ENCODE peak calls at places on chromosome 22, in four cellular contexts. T is ovary, H is thoracic aorta, O is NB4. D is an unnamed sample.

GRCh38 chr22:26852176-26852575 is 194.8 kb downstream of the MIAT start:
- DNase-seq in T (no peak), H (no peak), O (peak), D (no peak)

GRCh38 chr22:19959043-19959586 is 17.5 kb upstream of the TXNRD2 start:
- DNase-seq in T (peak), H (peak), O (no peak), D (peak)

GRCh38 chr22:30245985-30246901 is at the start of gene LIF:
- DNase-seq in T (no peak), H (no peak), O (no peak), D (peak)

GRCh38 chr22:19981171-19981960 is 35.3 kb downstream of the ARVCF start:
- DNase-seq in T (no peak), H (no peak), O (no peak), D (no peak)

GRCh38 chr22:44091021-44091721 is 67.1 kb downstream of the PARVB start:
- DNase-seq in T (no peak), H (no peak), O (peak), D (peak)

GRCh38 chr22:27515091-27515523 is 286.4 kb downstream of the MN1 start:
- DNase-seq in T (no peak), H (no peak), O (no peak), D (no peak)

GRCh38 chr22:25368271-25368670 is 148.8 kb downstream of the CRYBB2 start:
- DNase-seq in T (no peak), H (no peak), O (peak), D (peak)

GRCh38 chr22:44988671-44989070 is 21.1 kb downstream of the PHF21B start:
- DNase-seq in T (no peak), H (no peak), O (no peak), D (no peak)

GRCh38 chr22:49044091-49044490 is 783.6 kb downstream of the BRD1 start:
- DNase-seq in T (no peak), H (no peak), O (no peak), D (no peak)

GRCh38 chr22:37259540-37260029 is 15.5 kb upstream of the RAC2 start:
- DNase-seq in T (no peak), H (no peak), O (no peak), D (peak)

GRCh38 chr22:45516163-45516562 is 13.5 kb downstream of the FBLN1 start:
- DNase-seq in T (no peak), H (no peak), O (no peak), D (peak)

GRCh38 chr22:22452211-22452610 is 56.3 kb downstream of the ZNF280B start:
- DNase-seq in T (no peak), H (no peak), O (no peak), D (no peak)

GRCh38 chr22:22449819-22450218 is 58.7 kb downstream of the ZNF280B start:
- DNase-seq in T (no peak), H (no peak), O (no peak), D (no peak)

GRCh38 chr22:22450343-22450839 is 58.2 kb downstream of the ZNF280B start:
- DNase-seq in T (no peak), H (no peak), O (peak), D (no peak)

GRCh38 chr22:22454997-22455396 is 53.5 kb downstream of the ZNF280B start:
- DNase-seq in T (no peak), H (no peak), O (no peak), D (no peak)

DNA sequence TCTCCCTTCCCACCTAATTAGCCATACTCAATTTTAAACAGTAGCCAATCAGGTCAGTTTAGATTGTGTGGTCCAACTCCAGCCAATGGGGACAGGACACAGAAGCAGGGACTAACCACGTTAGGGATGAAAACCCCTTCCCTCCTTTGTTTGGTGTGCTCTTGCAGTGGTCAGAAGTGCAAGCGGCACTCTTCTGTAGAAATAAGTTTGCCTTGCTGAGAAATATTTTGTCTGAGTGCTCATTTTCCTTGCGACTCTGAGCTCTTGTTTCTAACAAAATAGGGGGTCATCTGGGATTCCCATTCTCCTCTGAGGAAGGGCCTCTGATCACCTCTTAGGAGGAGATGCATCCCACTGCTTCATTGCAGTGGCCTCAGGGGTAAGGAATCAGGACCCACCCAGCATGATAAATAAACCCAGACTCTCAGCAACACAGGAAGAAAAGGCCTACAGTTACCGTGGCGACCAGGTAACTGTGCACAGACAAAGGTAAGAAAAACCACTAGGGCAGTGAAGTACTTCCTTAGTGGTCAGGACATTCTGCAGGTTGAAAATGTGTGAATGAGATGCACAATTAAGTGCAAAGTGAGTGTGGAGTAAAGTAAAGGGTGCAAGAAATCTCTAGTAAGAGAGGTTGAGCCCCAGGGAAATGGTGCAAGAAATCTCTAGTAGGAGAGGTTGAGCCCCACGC is 55.4 kb downstream of the ZNF280B start:
- DNase-seq in T (no peak), H (no peak), O (no peak), D (no peak)
- TF ChIP-seq CTCF in T (no peak), H (no peak), O (no peak), D (no peak)

DNA sequence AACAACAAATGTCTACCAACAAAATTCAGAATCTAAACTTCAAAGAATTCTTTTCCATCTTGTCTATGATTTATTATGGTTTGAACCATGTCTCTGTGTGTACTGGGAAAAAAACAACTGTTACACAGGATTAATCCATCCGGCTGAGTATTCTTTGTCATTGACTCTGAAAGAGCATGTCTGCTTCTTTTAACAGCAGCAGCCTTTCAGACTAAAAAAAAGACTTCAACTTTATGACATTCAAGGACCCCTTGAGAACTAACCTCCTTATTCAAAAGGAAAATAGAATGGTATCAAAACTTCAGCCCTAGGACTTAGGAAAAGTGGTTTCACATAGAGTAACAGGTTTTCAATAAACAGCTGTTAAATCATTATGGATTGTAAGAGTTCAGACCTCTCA is 79.9 kb downstream of the MRTFA start:
- DNase-seq in T (no peak), H (no peak), O (no peak), D (no peak)
- H3K4me3 ChIP-seq in T (no peak), H (no peak), O (no peak), D (no peak)

DNA sequence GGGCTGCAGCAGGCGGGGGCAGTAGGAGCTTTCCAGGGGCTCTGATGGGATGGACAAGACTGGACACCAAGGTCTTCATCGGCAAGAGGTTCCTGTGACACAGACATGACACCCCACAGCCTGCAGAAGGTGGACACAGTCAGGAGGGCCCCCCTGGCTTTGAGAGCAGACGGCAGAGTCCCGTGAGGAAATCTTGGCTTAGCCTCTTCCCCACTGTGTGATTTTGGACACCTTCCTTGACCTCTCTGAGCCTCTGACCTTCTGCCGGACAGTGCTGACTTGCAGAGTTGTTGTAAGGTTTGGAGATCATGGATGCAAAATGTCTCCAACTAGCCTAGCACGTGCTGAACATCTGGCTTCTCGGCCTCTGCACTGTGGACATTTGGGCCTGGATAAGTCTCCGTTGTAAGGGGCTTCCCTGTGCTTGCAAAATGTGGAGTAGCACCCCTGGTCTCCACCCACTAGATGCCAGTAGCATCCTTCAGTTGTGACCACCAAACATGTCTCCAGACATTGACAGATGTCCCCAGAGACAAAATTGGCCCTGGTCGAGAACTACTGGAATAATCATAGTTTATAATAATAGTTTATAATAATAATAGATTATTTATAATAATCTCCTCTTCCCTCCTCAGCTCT is 54.6 kb downstream of the MCM5 start:
- DNase-seq in T (no peak), H (no peak), O (peak), D (no peak)
- TF ChIP-seq CTCF in T (no peak), H (no peak), O (peak), D (peak)

GRCh38 chr22:33883561-33883960 is 36.7 kb downstream of the LARGE1 start:
- DNase-seq in T (no peak), H (no peak), O (peak), D (no peak)
- H3K4me3 ChIP-seq in T (no peak), H (no peak), O (no peak), D (no peak)

DNA sequence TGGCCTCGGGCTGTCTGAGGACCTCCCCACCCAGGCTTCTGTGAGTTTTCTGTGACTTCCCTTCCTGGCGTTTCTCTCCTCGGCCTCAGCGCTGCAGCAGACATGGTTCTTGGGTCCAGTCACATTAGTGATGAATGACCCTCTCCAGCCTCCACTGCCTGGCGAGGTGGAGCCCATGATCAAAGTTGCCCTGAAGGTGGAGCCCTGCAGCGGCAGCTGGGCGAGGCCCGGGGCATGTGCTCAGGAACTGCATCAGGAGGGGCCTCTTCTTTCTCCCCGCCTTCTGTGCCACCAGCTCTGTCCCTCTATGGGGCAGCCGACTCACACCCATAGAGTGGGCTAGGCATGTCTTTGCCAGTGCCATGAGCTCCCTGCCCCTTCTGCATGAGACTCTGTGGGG is 1079.7 kb downstream of the TBC1D22A start:
- DNase-seq in T (no peak), H (no peak), O (peak), D (no peak)
- TF ChIP-seq CTCF in T (no peak), H (no peak), O (no peak), D (no peak)

DNA sequence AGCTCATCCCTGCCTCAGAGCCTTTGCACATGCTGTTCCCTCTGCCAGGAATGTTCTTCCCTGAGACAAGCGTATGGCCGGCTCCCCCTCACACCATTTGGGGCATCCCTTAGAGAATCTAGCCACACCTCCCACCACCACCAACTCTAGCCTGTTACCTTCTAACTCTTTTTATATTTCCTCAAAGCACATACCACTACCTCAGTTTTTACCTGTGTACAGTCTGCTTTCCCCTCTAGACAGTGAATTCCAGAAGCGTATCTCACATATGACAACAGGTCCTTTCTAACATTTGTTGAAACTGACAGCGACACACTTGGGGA is 75.1 kb upstream of the ARFGAP3 start:
- DNase-seq in T (no peak), H (no peak), O (no peak), D (no peak)
- H3K4me3 ChIP-seq in T (no peak), H (peak), O (no peak), D (no peak)